ENCODE peak calls at places on chromosomes 11 and 22, in six cellular contexts. One of them, this sample, is unnamed.

GRCh38 chr11:82356316-82356715 is 377.3 kb downstream of the FAM181B start:
- DNase-seq in PC-3: no peak
- DNase-seq in MM.1S: no peak
- DNase-seq in HCT116: no peak
- DNase-seq in PC-9: no peak
- DNase-seq in GM23338: no peak
- DNase-seq in this sample: no peak

GRCh38 chr11:12865871-12866595 is 143.1 kb upstream of the RASSF10 start:
- DNase-seq in GM23338: no peak
- DNase-seq in PC-9: no peak
- DNase-seq in HCT116: no peak
- DNase-seq in MM.1S: no peak
- DNase-seq in PC-3: no peak
- DNase-seq in this sample: no peak

GRCh38 chr11:79087238-79087956 is 353.4 kb downstream of the TENM4 start:
- DNase-seq in PC-3: peak; percentile 69
- DNase-seq in PC-9: no peak
- DNase-seq in GM23338: peak; percentile 78
- DNase-seq in HCT116: no peak
- DNase-seq in MM.1S: no peak
- DNase-seq in this sample: no peak

GRCh38 chr11:12242071-12242672 is 131.8 kb downstream of the MICAL2 start:
- DNase-seq in PC-3: no peak
- DNase-seq in GM23338: peak; percentile 11
- DNase-seq in MM.1S: no peak
- DNase-seq in HCT116: no peak
- DNase-seq in PC-9: no peak
- DNase-seq in this sample: no peak

GRCh38 chr11:70414341-70415100 is 16.2 kb downstream of the CTTN start:
- DNase-seq in PC-3: no peak
- DNase-seq in HCT116: no peak
- DNase-seq in GM23338: no peak
- DNase-seq in PC-9: no peak
- DNase-seq in MM.1S: no peak
- DNase-seq in this sample: no peak

GRCh38 chr11:111978028-111978771 is 41.1 kb downstream of the DIXDC1 start:
- DNase-seq in PC-9: no peak
- DNase-seq in PC-3: peak; percentile 63
- DNase-seq in GM23338: peak; percentile 92
- DNase-seq in MM.1S: no peak
- DNase-seq in HCT116: no peak
- DNase-seq in this sample: no peak

GRCh38 chr11:66190776-66191175 is 77.7 kb upstream of the RAB1B start:
- DNase-seq in PC-9: no peak
- DNase-seq in MM.1S: no peak
- DNase-seq in GM23338: no peak
- DNase-seq in PC-3: no peak
- DNase-seq in HCT116: no peak
- DNase-seq in this sample: no peak

GRCh38 chr11:19874241-19874640 is 161.6 kb downstream of the NAV2 start:
- DNase-seq in PC-3: no peak
- DNase-seq in HCT116: no peak
- DNase-seq in MM.1S: no peak
- DNase-seq in PC-9: no peak
- DNase-seq in GM23338: no peak
- DNase-seq in this sample: no peak

GRCh38 chr11:72328366-72329224 is 84.6 kb upstream of the PHOX2A start:
- DNase-seq in GM23338: peak; percentile 15
- DNase-seq in HCT116: no peak
- DNase-seq in MM.1S: no peak
- DNase-seq in PC-3: peak; percentile 25
- DNase-seq in PC-9: no peak
- DNase-seq in this sample: no peak

DNA sequence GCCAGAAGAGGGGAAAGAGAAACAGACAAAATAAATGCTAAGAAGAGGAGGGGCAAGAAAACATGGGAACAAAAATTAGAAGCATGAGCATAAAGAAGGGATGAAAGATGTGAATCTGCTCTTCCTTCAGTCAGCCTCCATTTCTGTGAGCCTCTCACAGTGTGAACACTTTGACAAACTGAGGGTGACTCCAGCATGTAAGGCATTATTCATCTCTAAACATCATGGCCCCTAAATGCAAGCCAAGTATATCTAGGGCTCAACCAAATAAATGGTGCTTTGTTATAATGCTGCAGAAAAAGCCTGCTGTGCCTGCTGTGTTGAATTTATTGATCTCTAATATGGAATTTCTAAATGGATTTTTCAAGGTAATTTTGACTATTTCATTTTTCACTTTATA is 281.3 kb downstream of the TTC28 start:
- DNase-seq in GM23338: no peak
- DNase-seq in MM.1S: no peak
- DNase-seq in PC-3: no peak
- DNase-seq in PC-9: no peak
- DNase-seq in HCT116: no peak
- DNase-seq in this sample: no peak
- H3K9me2 ChIP-seq in GM23338: no peaks in the 10 kb centered on the region
- H3K9me2 ChIP-seq in MM.1S: no peaks in the 10 kb centered on the region
- H3K9me2 ChIP-seq in PC-3: no peaks in the 10 kb centered on the region
- H3K9me2 ChIP-seq in PC-9: no peaks in the 10 kb centered on the region
- H3K9me2 ChIP-seq in HCT116: no peaks in the 10 kb centered on the region
- H3K9me2 ChIP-seq in this sample: no peaks in the 10 kb centered on the region

GRCh38 chr22:25182131-25183110 is 17.2 kb upstream of the CRYBB3 start:
- DNase-seq in MM.1S: no peak
- DNase-seq in PC-9: no peak
- DNase-seq in GM23338: no peak
- DNase-seq in HCT116: no peak
- DNase-seq in PC-3: no peak
- DNase-seq in this sample: no peak
- H3K9me2 ChIP-seq in MM.1S: no peaks in the 10 kb centered on the region
- H3K9me2 ChIP-seq in PC-9: no peaks in the 10 kb centered on the region
- H3K9me2 ChIP-seq in GM23338: no peaks in the 10 kb centered on the region
- H3K9me2 ChIP-seq in HCT116: no peaks in the 10 kb centered on the region
- H3K9me2 ChIP-seq in PC-3: no peaks in the 10 kb centered on the region
- H3K9me2 ChIP-seq in this sample: no peaks in the 10 kb centered on the region

GRCh38 chr22:32042924-32043323 is at the start of gene SLC5A1:
- DNase-seq in GM23338: peak; percentile 33
- DNase-seq in PC-9: peak; percentile 45
- DNase-seq in MM.1S: no peak
- DNase-seq in PC-3: peak; percentile 56
- DNase-seq in HCT116: no peak
- DNase-seq in this sample: no peak

GRCh38 chr22:32043391-32043790 is 330 bp downstream of the SLC5A1 start:
- DNase-seq in HCT116: no peak
- DNase-seq in MM.1S: no peak
- DNase-seq in GM23338: no peak
- DNase-seq in PC-3: no peak
- DNase-seq in PC-9: no peak
- DNase-seq in this sample: no peak

GRCh38 chr22:32044477-32044876 is 1.4 kb downstream of the SLC5A1 start:
- DNase-seq in MM.1S: no peak
- DNase-seq in HCT116: no peak
- DNase-seq in GM23338: no peak
- DNase-seq in PC-9: no peak
- DNase-seq in PC-3: no peak
- DNase-seq in this sample: no peak

GRCh38 chr22:32037236-32037635 is 5.8 kb upstream of the SLC5A1 start:
- DNase-seq in PC-3: no peak
- DNase-seq in GM23338: no peak
- DNase-seq in MM.1S: no peak
- DNase-seq in PC-9: no peak
- DNase-seq in HCT116: no peak
- DNase-seq in this sample: no peak

DNA sequence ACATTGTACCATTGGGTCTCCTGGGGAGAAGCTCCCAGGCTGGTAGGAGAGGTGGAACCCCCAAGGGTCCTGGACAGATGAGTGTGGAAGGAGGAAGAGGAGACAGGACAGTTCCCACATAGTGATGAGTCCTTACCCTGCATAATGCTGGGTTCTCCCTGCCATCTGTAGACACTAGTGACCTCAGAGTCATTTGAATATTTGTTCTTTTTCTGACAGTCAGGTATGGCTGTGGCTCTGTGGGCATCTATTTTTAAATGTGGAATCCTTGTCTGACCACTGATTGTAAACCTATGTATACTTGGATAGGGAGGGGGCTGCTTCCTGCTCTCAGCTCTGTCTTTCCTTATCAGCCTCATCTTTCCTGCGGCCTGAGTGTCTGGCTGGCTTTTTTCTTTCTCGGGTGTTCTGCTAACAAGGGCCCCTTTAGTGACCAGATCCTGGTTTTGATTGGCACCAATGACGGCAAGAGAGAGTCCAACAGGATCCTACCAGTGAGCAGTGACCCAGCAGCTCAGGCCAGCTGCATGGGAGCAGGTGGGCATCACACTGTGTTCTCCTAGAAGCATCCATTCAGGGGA is 2.6 kb upstream of the SLC5A1 start:
- DNase-seq in HCT116: no peak
- DNase-seq in PC-3: no peak
- DNase-seq in PC-9: no peak
- DNase-seq in MM.1S: peak; percentile 55
- DNase-seq in GM23338: no peak
- DNase-seq in this sample: no peak
- H3K9me2 ChIP-seq in HCT116: no peaks in the 10 kb centered on the region
- H3K9me2 ChIP-seq in PC-3: no peaks in the 10 kb centered on the region
- H3K9me2 ChIP-seq in PC-9: no peaks in the 10 kb centered on the region
- H3K9me2 ChIP-seq in MM.1S: no peaks in the 10 kb centered on the region
- H3K9me2 ChIP-seq in GM23338: no peaks in the 10 kb centered on the region
- H3K9me2 ChIP-seq in this sample: no peaks in the 10 kb centered on the region

DNA sequence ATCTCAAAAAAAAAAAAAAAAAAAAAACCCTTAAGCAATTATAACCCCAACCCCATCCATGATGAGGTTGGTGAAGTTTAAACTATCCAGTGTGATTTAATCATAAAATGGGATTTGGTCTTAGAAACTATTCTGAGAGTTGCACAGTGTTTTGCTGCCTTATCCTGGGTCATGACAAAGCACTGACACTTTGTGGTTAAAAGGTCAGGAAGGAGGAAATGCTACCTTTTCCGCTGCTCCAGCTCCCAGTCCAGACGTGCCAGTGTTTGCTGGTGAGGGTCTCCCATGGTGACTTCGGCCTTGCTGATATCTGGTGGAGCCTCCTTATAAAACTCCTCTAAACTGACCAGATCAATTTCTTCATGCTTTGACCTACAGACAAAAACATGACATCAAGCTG is 14.5 kb downstream of the THOC5 start:
- DNase-seq in PC-9: no peak
- DNase-seq in MM.1S: no peak
- DNase-seq in GM23338: no peak
- DNase-seq in HCT116: no peak
- DNase-seq in PC-3: no peak
- DNase-seq in this sample: no peak
- H3K9me2 ChIP-seq in PC-9: no peaks in the 10 kb centered on the region
- H3K9me2 ChIP-seq in MM.1S: no peaks in the 10 kb centered on the region
- H3K9me2 ChIP-seq in GM23338: no peaks in the 10 kb centered on the region
- H3K9me2 ChIP-seq in HCT116: no peaks in the 10 kb centered on the region
- H3K9me2 ChIP-seq in PC-3: no peaks in the 10 kb centered on the region
- H3K9me2 ChIP-seq in this sample: no peaks in the 10 kb centered on the region

GRCh38 chr22:20419664-20419951 is 18.0 kb downstream of the SCARF2 start:
- DNase-seq in GM23338: no peak
- DNase-seq in MM.1S: no peak
- DNase-seq in PC-9: no peak
- DNase-seq in PC-3: no peak
- DNase-seq in HCT116: no peak
- DNase-seq in this sample: no peak
- H3K9me2 ChIP-seq in GM23338: no peaks in the 10 kb centered on the region
- H3K9me2 ChIP-seq in MM.1S: no peaks in the 10 kb centered on the region
- H3K9me2 ChIP-seq in PC-9: no peaks in the 10 kb centered on the region
- H3K9me2 ChIP-seq in PC-3: no peaks in the 10 kb centered on the region
- H3K9me2 ChIP-seq in HCT116: no peaks in the 10 kb centered on the region
- H3K9me2 ChIP-seq in this sample: no peaks in the 10 kb centered on the region

GRCh38 chr22:33076368-33076767 is 18.2 kb upstream of the SYN3 start:
- DNase-seq in HCT116: no peak
- DNase-seq in GM23338: peak; percentile 66
- DNase-seq in MM.1S: no peak
- DNase-seq in PC-9: no peak
- DNase-seq in PC-3: no peak
- DNase-seq in this sample: no peak
- H3K9me2 ChIP-seq in HCT116: no peaks in the 10 kb centered on the region
- H3K9me2 ChIP-seq in GM23338: no peaks in the 10 kb centered on the region
- H3K9me2 ChIP-seq in MM.1S: no peaks in the 10 kb centered on the region
- H3K9me2 ChIP-seq in PC-9: no peaks in the 10 kb centered on the region
- H3K9me2 ChIP-seq in PC-3: no peaks in the 10 kb centered on the region
- H3K9me2 ChIP-seq in this sample: no peaks in the 10 kb centered on the region

GRCh38 chr11:30740071-30740470 is 153.9 kb upstream of the MPPED2 start:
- DNase-seq in GM23338: no peak
- DNase-seq in PC-3: no peak
- DNase-seq in MM.1S: no peak
- DNase-seq in PC-9: no peak
- DNase-seq in HCT116: no peak
- DNase-seq in this sample: no peak
- H3K9me2 ChIP-seq in GM23338: peaks cover under 1% of the 10 kb centered on the region
- H3K9me2 ChIP-seq in PC-3: no peaks in the 10 kb centered on the region
- H3K9me2 ChIP-seq in MM.1S: no peaks in the 10 kb centered on the region
- H3K9me2 ChIP-seq in PC-9: no peaks in the 10 kb centered on the region
- H3K9me2 ChIP-seq in HCT116: no peaks in the 10 kb centered on the region
- H3K9me2 ChIP-seq in this sample: no peaks in the 10 kb centered on the region

GRCh38 chr11:102196351-102196750 is 86.1 kb downstream of the YAP1 start:
- DNase-seq in HCT116: no peak
- DNase-seq in MM.1S: no peak
- DNase-seq in PC-3: no peak
- DNase-seq in GM23338: no peak
- DNase-seq in PC-9: no peak
- DNase-seq in this sample: no peak

GRCh38 chr11:102192349-102193066 is 82.3 kb downstream of the YAP1 start:
- DNase-seq in GM23338: no peak
- DNase-seq in HCT116: no peak
- DNase-seq in MM.1S: no peak
- DNase-seq in PC-3: no peak
- DNase-seq in PC-9: no peak
- DNase-seq in this sample: no peak

GRCh38 chr11:102194983-102195382 is 84.7 kb downstream of the YAP1 start:
- DNase-seq in HCT116: no peak
- DNase-seq in PC-9: no peak
- DNase-seq in PC-3: no peak
- DNase-seq in GM23338: no peak
- DNase-seq in MM.1S: no peak
- DNase-seq in this sample: no peak

GRCh38 chr11:102191832-102192231 is 81.6 kb downstream of the YAP1 start:
- DNase-seq in GM23338: no peak
- DNase-seq in MM.1S: no peak
- DNase-seq in HCT116: no peak
- DNase-seq in PC-9: no peak
- DNase-seq in PC-3: no peak
- DNase-seq in this sample: no peak

DNA sequence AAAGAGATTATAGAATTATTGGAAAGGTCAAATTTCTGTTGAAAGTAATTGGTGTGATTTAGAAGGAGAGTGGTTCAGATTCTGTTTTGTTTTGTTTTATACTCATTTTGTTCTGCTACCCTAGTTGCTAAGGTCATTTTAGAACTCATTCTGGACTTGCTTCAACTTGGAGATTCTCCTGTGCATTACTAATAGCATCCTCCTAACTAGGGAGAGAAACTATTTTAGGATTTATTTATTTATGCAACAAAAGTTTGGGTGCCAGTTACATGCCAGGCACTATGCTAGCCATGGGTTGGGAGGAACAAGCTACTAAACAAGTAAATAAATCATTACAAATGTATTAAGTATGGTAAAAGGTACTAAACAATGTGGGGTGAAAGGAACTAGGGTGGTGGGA is 84.0 kb downstream of the YAP1 start:
- DNase-seq in GM23338: no peak
- DNase-seq in MM.1S: no peak
- DNase-seq in HCT116: no peak
- DNase-seq in PC-3: no peak
- DNase-seq in PC-9: no peak
- DNase-seq in this sample: no peak
- H3K9me2 ChIP-seq in GM23338: no peaks in the 10 kb centered on the region
- H3K9me2 ChIP-seq in MM.1S: no peaks in the 10 kb centered on the region
- H3K9me2 ChIP-seq in HCT116: no peaks in the 10 kb centered on the region
- H3K9me2 ChIP-seq in PC-3: no peaks in the 10 kb centered on the region
- H3K9me2 ChIP-seq in PC-9: no peaks in the 10 kb centered on the region
- H3K9me2 ChIP-seq in this sample: no peaks in the 10 kb centered on the region

This sample was measured in OCI-LY7.